ENCODE peak calls at places on chromosomes 7 and 10, in six cellular contexts. K, X, Z, Q, I and M are unnamed samples.

GRCh38 chr7:18873674-18874341 is 243.6 kb downstream of the TWIST1 start:
- DNase-seq in K (peak), X (peak), Z (no peak), Q (no peak), I (no peak), M (peak)

GRCh38 chr10:101013365-101013825 is 13.8 kb downstream of the LZTS2 start:
- DNase-seq in K (no peak), X (no peak), Z (no peak), Q (no peak), I (no peak), M (no peak)

GRCh38 chr7:41881313-41882130 is 178.6 kb upstream of the INHBA start:
- DNase-seq in K (peak), X (no peak), Z (peak), Q (peak), I (no peak), M (peak)

GRCh38 chr10:80139290-80139689 is 6.8 kb downstream of the PLAC9 start:
- DNase-seq in K (no peak), X (no peak), Z (no peak), Q (no peak), I (no peak), M (no peak)

GRCh38 chr7:17807242-17807641 is 133.1 kb downstream of the SNX13 start:
- DNase-seq in K (no peak), X (no peak), Z (no peak), Q (no peak), I (no peak), M (no peak)

GRCh38 chr10:77889277-77889903 is 37.2 kb downstream of the DLG5 start:
- DNase-seq in K (no peak), X (no peak), Z (no peak), Q (no peak), I (peak), M (no peak)

GRCh38 chr7:78149787-78150186 is 351.2 kb downstream of the PHTF2 start:
- DNase-seq in K (peak), X (peak), Z (no peak), Q (no peak), I (no peak), M (peak)

GRCh38 chr7:29285451-29285807 is 90.9 kb downstream of the CHN2 start:
- DNase-seq in K (peak), X (peak), Z (no peak), Q (no peak), I (no peak), M (peak)

GRCh38 chr7:43148161-43148731 is 35.8 kb downstream of the HECW1 start:
- DNase-seq in K (no peak), X (peak), Z (no peak), Q (no peak), I (no peak), M (peak)

GRCh38 chr7:111137296-111138195 is 46.6 kb downstream of the LRRN3 start:
- DNase-seq in K (peak), X (no peak), Z (peak), Q (no peak), I (no peak), M (peak)

GRCh38 chr10:16987129-16987670 is 142.4 kb downstream of the CUBN start:
- DNase-seq in K (peak), X (peak), Z (no peak), Q (no peak), I (no peak), M (peak)

GRCh38 chr10:121553861-121554264 is 44.4 kb downstream of the FGFR2 start:
- DNase-seq in K (no peak), X (no peak), Z (no peak), Q (no peak), I (no peak), M (no peak)

GRCh38 chr7:130990178-130990832 is 256.3 kb upstream of the KLF14 start:
- DNase-seq in K (no peak), X (no peak), Z (no peak), Q (no peak), I (no peak), M (no peak)

GRCh38 chr10:52031771-52032170 is 282.3 kb upstream of the DKK1 start:
- DNase-seq in K (peak), X (no peak), Z (no peak), Q (no peak), I (no peak), M (no peak)

GRCh38 chr7:157854066-157854891 is 517.5 kb downstream of the DNAJB6 start:
- DNase-seq in K (no peak), X (no peak), Z (peak), Q (no peak), I (peak), M (no peak)

GRCh38 chr7:39811161-39811614 is 138.9 kb upstream of the CDK13 start:
- DNase-seq in K (peak), X (peak), Z (no peak), Q (no peak), I (peak), M (peak)

GRCh38 chr7:100215895-100216294 is 3.9 kb upstream of the PVRIG start:
- DNase-seq in K (peak), X (peak), Z (no peak), Q (no peak), I (peak), M (peak)

GRCh38 chr7:45055016-45055415 is 33.8 kb downstream of the NACAD start:
- DNase-seq in K (no peak), X (no peak), Z (no peak), Q (no peak), I (no peak), M (peak)

GRCh38 chr7:18212308-18212707 is 184.7 kb upstream of the PRPS1L1 start:
- DNase-seq in K (peak), X (peak), Z (no peak), Q (no peak), I (no peak), M (peak)

GRCh38 chr7:137862358-137862757 is 15.6 kb upstream of the DGKI start:
- DNase-seq in K (no peak), X (no peak), Z (no peak), Q (no peak), I (no peak), M (no peak)